ENCODE peak calls at places on chromosomes 2 and 18, in eight cellular contexts. G, B, M, H, N, F, O and S are unnamed samples. For H3K9me2, the result is how much of the 10 kb centered on the place peaks cover.

GRCh38 chr2:134312482-134312881 is 58.6 kb downstream of the MGAT5 start:
- DNase-seq in G (no peak), B (no peak), M (no peak), H (no peak), N (no peak), F (no peak), O (no peak), S (no peak)

GRCh38 chr2:11710632-11711381 is 35.6 kb upstream of the LPIN1 start:
- DNase-seq in G (no peak), B (peak), M (no peak), H (no peak), N (no peak), F (no peak), O (no peak), S (no peak)

GRCh38 chr18:61896767-61897166 is 4.0 kb upstream of the RNF152 start:
- DNase-seq in G (no peak), B (no peak), M (peak), H (peak), N (no peak), F (no peak), O (no peak), S (peak)

GRCh38 chr2:109447811-109448210 is 166.0 kb downstream of the SEPTIN10 start:
- DNase-seq in G (no peak), B (no peak), M (no peak), H (peak), N (no peak), F (no peak), O (no peak), S (no peak)

GRCh38 chr2:38146302-38146916 is 70.5 kb upstream of the CYP1B1 start:
- DNase-seq in G (peak), B (peak), M (peak), H (no peak), N (no peak), F (no peak), O (no peak), S (peak)

GRCh38 chr2:51597086-51597485 is 565.2 kb upstream of the NRXN1 start:
- DNase-seq in G (no peak), B (no peak), M (no peak), H (no peak), N (peak), F (peak), O (peak), S (no peak)

GRCh38 chr2:12970861-12971260 is 254.1 kb downstream of the TRIB2 start:
- DNase-seq in G (no peak), B (peak), M (peak), H (no peak), N (no peak), F (no peak), O (no peak), S (no peak)

GRCh38 chr2:212364106-212364505 is 174.5 kb downstream of the ERBB4 start:
- DNase-seq in G (no peak), B (peak), M (peak), H (no peak), N (no peak), F (peak), O (no peak), S (no peak)

GRCh38 chr2:148875387-148876051 is 492 bp downstream of the KIF5C start:
- DNase-seq in G (no peak), B (no peak), M (peak), H (peak), N (peak), F (peak), O (no peak), S (no peak)

GRCh38 chr2:232526296-232527055 is 516 bp downstream of the CHRND start:
- DNase-seq in G (no peak), B (no peak), M (no peak), H (no peak), N (no peak), F (no peak), O (no peak), S (no peak)

GRCh38 chr2:65377556-65378307 is 54.7 kb downstream of the SPRED2 start:
- DNase-seq in G (no peak), B (peak), M (peak), H (no peak), N (no peak), F (peak), O (no peak), S (peak)

GRCh38 chr2:16050261-16051045 is 110.1 kb downstream of the MYCN start:
- DNase-seq in G (no peak), B (no peak), M (no peak), H (no peak), N (no peak), F (no peak), O (no peak), S (no peak)

GRCh38 chr2:223075301-223076270 is 23.6 kb downstream of the KCNE4 start:
- DNase-seq in G (no peak), B (no peak), M (peak), H (no peak), N (no peak), F (no peak), O (peak), S (no peak)

GRCh38 chr2:40953341-40953740 is 501.5 kb upstream of the SLC8A1 start:
- DNase-seq in G (no peak), B (no peak), M (no peak), H (no peak), N (no peak), F (no peak), O (no peak), S (no peak)

GRCh38 chr2:142885543-142885942 is 8.1 kb downstream of the KYNU start:
- DNase-seq in G (no peak), B (no peak), M (no peak), H (no peak), N (no peak), F (no peak), O (no peak), S (no peak)

GRCh38 chr2:16362611-16363010 is 303.0 kb downstream of the CYRIA start:
- DNase-seq in G (no peak), B (no peak), M (no peak), H (no peak), N (no peak), F (no peak), O (no peak), S (no peak)

GRCh38 chr18:24766376-24766775 is 305.9 kb downstream of the HRH4 start:
- DNase-seq in G (no peak), B (no peak), M (peak), H (no peak), N (no peak), F (no peak), O (no peak), S (no peak)

GRCh38 chr2:118554616-118555015 is 292.8 kb downstream of the EN1 start:
- DNase-seq in G (no peak), B (peak), M (peak), H (no peak), N (no peak), F (no peak), O (no peak), S (no peak)

GRCh38 chr2:205769494-205769848 is 87.2 kb downstream of the NRP2 start:
- DNase-seq in G (no peak), B (peak), M (peak), H (no peak), N (no peak), F (no peak), O (no peak), S (no peak)

GRCh38 chr2:23230885-23231284 is 154.1 kb upstream of the KLHL29 start:
- DNase-seq in G (no peak), B (no peak), M (no peak), H (no peak), N (no peak), F (peak), O (no peak), S (no peak)

GRCh38 chr18:42564761-42565160 is 550.7 kb downstream of the RIT2 start:
- DNase-seq in G (no peak), B (no peak), M (no peak), H (no peak), N (no peak), F (no peak), O (no peak), S (no peak)

GRCh38 chr2:10368491-10369231 is 66.0 kb downstream of the HPCAL1 start:
- DNase-seq in G (no peak), B (no peak), M (no peak), H (no peak), N (no peak), F (no peak), O (no peak), S (peak)

GRCh38 chr2:111071480-111072143 is 49.1 kb upstream of the BCL2L11 start:
- DNase-seq in G (no peak), B (peak), M (peak), H (no peak), N (no peak), F (no peak), O (no peak), S (no peak)

GRCh38 chr2:241771286-241772062 is 5.1 kb upstream of the GAL3ST2 start:
- DNase-seq in G (no peak), B (no peak), M (peak), H (peak), N (no peak), F (no peak), O (no peak), S (no peak)

GRCh38 chr18:49050462-49050861 is 99.7 kb upstream of the SMAD7 start:
- DNase-seq in G (no peak), B (no peak), M (no peak), H (no peak), N (no peak), F (no peak), O (no peak), S (no peak)

GRCh38 chr2:70523996-70524965 is 29.3 kb downstream of the TGFA start:
- DNase-seq in G (peak), B (peak), M (peak), H (no peak), N (no peak), F (peak), O (no peak), S (no peak)

GRCh38 chr2:11533278-11534077 is at the start of gene GREB1:
- DNase-seq in G (no peak), B (peak), M (peak), H (no peak), N (no peak), F (no peak), O (no peak), S (no peak)

GRCh38 chr18:29181151-29181901 is 1004.4 kb upstream of the CDH2 start:
- DNase-seq in G (no peak), B (peak), M (peak), H (no peak), N (no peak), F (no peak), O (no peak), S (peak)

GRCh38 chr2:11617984-11618707 is 51.8 kb downstream of the NTSR2 start:
- DNase-seq in G (no peak), B (no peak), M (no peak), H (no peak), N (no peak), F (no peak), O (no peak), S (no peak)

GRCh38 chr2:14232212-14232611 is 400.3 kb upstream of the LRATD1 start:
- DNase-seq in G (no peak), B (no peak), M (no peak), H (no peak), N (no peak), F (peak), O (no peak), S (no peak)

GRCh38 chr2:14231499-14231898 is 401.0 kb upstream of the LRATD1 start:
- DNase-seq in G (no peak), B (no peak), M (no peak), H (no peak), N (no peak), F (no peak), O (no peak), S (no peak)

GRCh38 chr2:14235667-14236066 is 396.9 kb upstream of the LRATD1 start:
- DNase-seq in G (no peak), B (no peak), M (no peak), H (no peak), N (no peak), F (no peak), O (no peak), S (no peak)

GRCh38 chr2:14237902-14238301 is 394.6 kb upstream of the LRATD1 start:
- DNase-seq in G (no peak), B (no peak), M (no peak), H (no peak), N (no peak), F (no peak), O (no peak), S (no peak)

DNA sequence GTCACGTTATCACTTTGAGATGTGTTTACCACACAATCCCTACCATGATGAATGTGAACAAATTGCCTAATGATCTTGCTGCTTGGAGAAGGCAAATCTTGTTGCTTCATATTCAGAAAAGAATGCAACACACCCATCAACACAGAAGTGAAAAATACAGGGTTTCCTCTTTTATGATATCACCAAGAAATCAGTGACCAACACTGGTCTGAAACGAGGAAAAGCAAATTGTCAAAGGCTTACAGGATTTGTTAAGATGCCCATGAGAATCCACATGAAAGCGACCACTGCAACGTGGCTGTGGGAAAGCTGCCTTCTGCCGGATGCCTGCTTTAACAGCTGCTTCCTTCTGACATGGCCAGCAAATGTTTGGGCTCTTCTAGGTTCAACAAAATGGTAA is 397.6 kb upstream of the LRATD1 start:
- DNase-seq in G (no peak), B (no peak), M (no peak), H (no peak), N (no peak), F (no peak), O (no peak), S (no peak)
- TF ChIP-seq EZH2phosphoT487 in G (no peak), B (no peak), M (no peak), H (no peak), N (no peak), F (no peak), O (no peak), S (no peak)

GRCh38 chr2:141863964-141864363 is 266.9 kb downstream of the LRP1B start:
- DNase-seq in G (no peak), B (no peak), M (no peak), H (no peak), N (no peak), F (no peak), O (no peak), S (no peak)
- H3K9me2 ChIP-seq in G (under half), B (under half), M (under half), H (under half), N (under half), F (under half), O (under half), S (under half)

DNA sequence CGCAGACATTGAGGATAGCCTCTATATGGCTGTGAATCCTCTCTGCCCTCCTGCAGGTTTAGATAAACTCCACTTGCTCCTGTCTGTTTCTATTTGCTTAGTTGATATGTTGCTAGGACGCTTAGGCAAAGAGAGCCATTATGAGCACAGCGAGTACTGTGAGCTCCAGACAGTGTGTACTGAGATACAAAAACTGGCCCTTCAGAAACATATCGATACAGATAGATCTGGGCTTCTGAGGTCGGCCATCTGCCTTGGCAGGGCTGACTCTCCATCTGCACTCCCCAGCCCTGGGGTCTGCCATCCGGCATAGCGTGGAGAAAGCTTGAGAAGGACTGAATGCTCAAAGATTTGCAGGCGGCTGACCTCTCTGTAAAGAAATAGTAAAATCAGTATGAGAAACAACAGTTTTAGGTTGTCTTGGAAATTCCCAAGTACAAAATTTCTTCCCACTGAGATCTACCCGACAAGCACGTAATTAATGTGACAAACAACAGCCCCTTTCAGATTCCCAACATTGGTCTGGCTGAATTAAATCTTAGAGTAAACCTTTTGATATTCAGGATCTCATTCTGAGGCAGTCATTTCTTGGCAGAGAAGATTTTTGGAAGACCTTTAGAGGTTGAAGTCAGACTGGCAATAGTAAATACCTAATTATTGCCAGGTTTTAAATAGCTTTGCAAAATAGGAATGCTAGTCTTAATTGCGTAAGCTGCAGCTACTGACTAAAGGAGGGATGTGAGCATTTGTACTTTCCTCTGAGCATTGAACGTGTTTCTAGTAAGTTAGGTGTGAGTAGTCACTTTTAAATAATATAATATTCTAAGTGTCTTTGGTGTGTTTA is 127.4 kb downstream of the CHST9 start:
- DNase-seq in G (no peak), B (no peak), M (no peak), H (no peak), N (no peak), F (no peak), O (no peak), S (peak)
- TF ChIP-seq EZH2phosphoT487 in G (no peak), B (no peak), M (no peak), H (no peak), N (no peak), F (no peak), O (no peak), S (no peak)

GRCh38 chr2:172458561-172459124 is 31.3 kb downstream of the ITGA6 start:
- DNase-seq in G (no peak), B (no peak), M (no peak), H (no peak), N (no peak), F (no peak), O (no peak), S (no peak)
- H3K9me2 ChIP-seq in G (under half), B (under half), M (under half), H (under half), N (under half), F (under half), O (under half), S (under half)